ENCODE peak calls at places on chromosomes 12 and 14, in nine cellular contexts. C, G, R, K, F, J, I, H and Y are unnamed samples.

GRCh38 chr14:59630281-59630963 is 53.8 kb upstream of the CCDC175 start:
- DNase-seq in J (no peak), C (no peak), I (no peak), K (peak), R (no peak), F (peak), G (peak), H (peak), Y (no peak)

GRCh38 chr14:25120261-25120660 is 70.3 kb upstream of the STXBP6 start:
- DNase-seq in R (no peak), K (no peak), G (no peak), J (no peak), C (no peak), F (no peak), I (no peak), H (no peak), Y (no peak)

GRCh38 chr14:104892517-104893434 is 27.7 kb downstream of the CEP170B start:
- DNase-seq in H (peak), K (peak), C (no peak), I (peak), J (no peak), G (peak), R (no peak), F (no peak), Y (no peak)

GRCh38 chr12:123502163-123502562 is 31.4 kb downstream of the RILPL1 start:
- DNase-seq in I (no peak), J (no peak), R (no peak), C (no peak), G (no peak), H (no peak), F (no peak), K (no peak), Y (no peak)

GRCh38 chr12:22935501-22935900 is 310.5 kb downstream of the ETNK1 start:
- DNase-seq in R (no peak), J (no peak), F (no peak), G (no peak), C (no peak), K (no peak), H (no peak), I (no peak), Y (no peak)

GRCh38 chr12:95582230-95583058 is 31.2 kb upstream of the USP44 start:
- DNase-seq in G (no peak), R (no peak), C (peak), I (no peak), H (no peak), J (no peak), F (no peak), K (no peak), Y (no peak)

GRCh38 chr14:104724981-104725771 is 1.1 kb downstream of the ADSS1 start:
- DNase-seq in F (peak), C (no peak), H (peak), J (no peak), G (peak), R (peak), K (peak), I (no peak), Y (no peak)

GRCh38 chr12:88775742-88776151 is 195.5 kb upstream of the KITLG start:
- DNase-seq in J (no peak), K (no peak), G (no peak), R (no peak), H (no peak), F (no peak), C (peak), I (no peak), Y (no peak)

GRCh38 chr14:72237722-72238666 is 305.8 kb downstream of the RGS6 start:
- DNase-seq in F (no peak), H (no peak), G (no peak), C (no peak), R (no peak), K (no peak), J (no peak), I (no peak), Y (no peak)

GRCh38 chr12:57072661-57073060 is 5.9 kb downstream of the NEMP1 start:
- DNase-seq in C (no peak), J (no peak), G (no peak), K (no peak), R (no peak), H (no peak), F (no peak), I (no peak), Y (no peak)

GRCh38 chr12:109710747-109711595 is 2.7 kb upstream of the FAM222A start:
- DNase-seq in C (no peak), F (no peak), K (no peak), I (no peak), H (peak), G (no peak), J (no peak), R (no peak), Y (no peak)

GRCh38 chr12:75953312-75953906 is 78.2 kb downstream of the PHLDA1 start:
- DNase-seq in R (no peak), H (no peak), I (no peak), F (no peak), C (no peak), J (peak), K (no peak), G (no peak), Y (no peak)

GRCh38 chr12:45122776-45123380 is 72.0 kb upstream of the DBX2 start:
- DNase-seq in H (peak), C (peak), R (no peak), K (peak), J (no peak), F (no peak), G (peak), I (no peak), Y (no peak)

GRCh38 chr12:108576660-108577234 is 14.4 kb downstream of the ISCU start:
- DNase-seq in C (no peak), G (no peak), R (no peak), I (no peak), K (no peak), H (peak), J (no peak), F (no peak), Y (no peak)

GRCh38 chr12:48160807-48161206 is 3.5 kb upstream of the ASB8 start:
- DNase-seq in G (no peak), J (no peak), C (peak), I (no peak), K (no peak), H (no peak), R (no peak), F (no peak), Y (no peak)

GRCh38 chr12:106135781-106136180 is 3.0 kb downstream of the NUAK1 start:
- DNase-seq in J (no peak), R (no peak), G (no peak), H (no peak), I (no peak), F (no peak), C (peak), K (no peak), Y (no peak)

GRCh38 chr12:6540181-6540877 is 6.0 kb downstream of the GAPDH start:
- DNase-seq in C (peak), R (peak), H (peak), G (peak), K (peak), J (peak), F (peak), I (peak), Y (peak)

GRCh38 chr12:51442324-51442723 is 17.7 kb downstream of the SLC4A8 start:
- DNase-seq in G (no peak), R (no peak), J (no peak), I (no peak), F (no peak), K (no peak), H (no peak), C (no peak), Y (peak)

GRCh38 chr14:105857816-105858675 is 331.7 kb downstream of the TMEM121 start:
- DNase-seq in K (no peak), H (peak), C (no peak), J (no peak), R (no peak), F (peak), I (peak), G (no peak), Y (no peak)

GRCh38 chr12:85835417-85835809 is 796 bp downstream of the RASSF9 start:
- DNase-seq in G (no peak), K (no peak), R (no peak), F (no peak), I (no peak), J (no peak), C (peak), H (no peak), Y (no peak)

GRCh38 chr12:78684419-78684818 is 180.2 kb upstream of the SYT1 start:
- DNase-seq in F (no peak), C (peak), H (no peak), I (no peak), J (no peak), G (no peak), K (no peak), R (no peak), Y (no peak)

GRCh38 chr12:106062693-106063092 is 76.1 kb downstream of the NUAK1 start:
- DNase-seq in K (no peak), R (no peak), G (no peak), C (peak), J (no peak), H (no peak), I (no peak), F (no peak), Y (no peak)

GRCh38 chr12:53221203-53222076 is 10.6 kb downstream of the RARG start:
- DNase-seq in H (peak), C (peak), R (peak), G (peak), I (peak), K (peak), J (no peak), F (peak), Y (no peak)

GRCh38 chr14:102591372-102591943 is 991 bp upstream of the RCOR1 start:
- DNase-seq in J (no peak), G (peak), C (peak), K (peak), F (peak), H (peak), I (no peak), R (peak), Y (no peak)

GRCh38 chr14:71267691-71268090 is 360.4 kb downstream of the PCNX1 start:
- DNase-seq in I (no peak), C (peak), F (no peak), J (no peak), R (no peak), K (no peak), G (no peak), H (no peak), Y (no peak)

DNA sequence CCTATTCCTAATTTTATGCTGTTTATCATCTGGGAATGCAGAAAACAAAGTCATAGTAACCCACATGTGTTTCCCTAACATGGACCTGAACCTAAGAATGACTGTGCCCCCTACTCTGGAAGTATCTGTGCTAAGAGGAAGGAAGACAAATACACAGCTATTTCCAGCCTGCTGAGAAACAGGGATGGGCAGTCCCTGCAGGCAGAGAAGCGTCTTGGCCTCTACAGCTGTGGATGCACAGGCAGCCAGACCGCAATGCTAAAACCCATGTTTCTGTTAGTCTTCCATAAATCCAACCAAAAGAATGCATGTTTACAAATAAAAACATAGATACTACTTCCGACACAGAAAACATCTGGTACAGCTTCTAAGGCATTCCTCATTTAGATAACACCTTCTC is 56.1 kb downstream of the DUSP16 start:
- DNase-seq in H (no peak), K (no peak), J (peak), I (no peak), C (no peak), R (no peak), G (peak), F (no peak), Y (peak)
- TF ChIP-seq CTCF in H (no peak), K (no peak), J (peak), I (no peak), C (no peak), R (no peak), G (no peak), F (no peak), Y (peak)

GRCh38 chr12:50222275-50222783 is 55.2 kb upstream of the CERS5 start:
- DNase-seq in G (peak), I (no peak), H (peak), J (peak), K (peak), F (no peak), C (peak), R (peak), Y (peak)
- TF ChIP-seq CTCF in G (no peak), I (peak), H (peak), J (peak), K (no peak), F (no peak), C (peak), R (no peak), Y (peak)

DNA sequence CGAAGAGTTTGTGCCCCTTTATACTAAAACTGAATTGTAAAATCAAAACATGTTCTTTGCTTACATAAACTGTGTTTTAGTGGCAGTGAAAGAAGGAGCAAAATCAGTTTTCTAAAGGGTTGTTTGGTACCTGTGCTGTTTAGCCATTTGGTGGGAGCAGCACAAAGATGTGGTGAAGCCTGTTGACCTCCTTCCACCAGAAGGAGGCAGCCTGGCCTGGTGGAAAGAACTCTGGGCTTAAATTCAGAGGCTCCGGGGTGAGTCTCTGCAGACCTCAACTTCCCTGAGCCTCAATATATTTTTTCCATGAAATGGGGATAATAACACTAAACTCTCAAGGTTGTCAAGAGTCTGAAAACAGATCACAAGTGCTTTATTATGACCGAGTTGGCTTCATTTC is 502.5 kb downstream of the VRK1 start:
- DNase-seq in C (no peak), R (no peak), G (no peak), J (no peak), I (no peak), F (no peak), K (peak), H (peak), Y (no peak)
- TF ChIP-seq CTCF in C (no peak), R (no peak), G (no peak), J (no peak), I (peak), F (no peak), K (no peak), H (peak), Y (no peak)

DNA sequence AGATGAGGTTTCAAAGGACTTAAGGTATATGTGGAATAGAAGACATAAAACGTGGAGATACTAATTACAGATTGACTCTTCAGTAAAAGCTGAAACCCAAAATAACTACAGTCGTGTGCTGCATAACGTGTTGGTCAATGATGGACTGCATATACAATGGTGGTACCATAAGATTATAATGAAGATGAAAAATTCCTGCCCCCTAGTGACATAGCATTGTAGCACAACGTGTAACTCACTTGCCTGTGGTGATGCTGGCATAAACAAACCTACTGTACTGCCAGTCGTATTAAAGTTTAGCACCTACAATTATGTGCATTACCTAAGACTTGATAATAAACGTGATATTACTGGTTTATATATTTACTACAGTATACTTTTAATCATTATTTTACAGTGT is 150.3 kb downstream of the LRRK2 start:
- DNase-seq in J (no peak), H (no peak), I (no peak), G (no peak), F (no peak), K (no peak), R (no peak), C (peak), Y (no peak)
- TF ChIP-seq CTCF in J (peak), H (peak), I (no peak), G (peak), F (peak), K (no peak), R (no peak), C (peak), Y (peak)